ENCODE peak calls at places on chromosomes 1 and 21, in nine cellular contexts. F, C, O, M, A, P, S, Y and D are unnamed samples.

GRCh38 chr1:94068831-94069648 is 51.9 kb downstream of the ABCA4 start:
- DNase-seq in Y (no peak), A (peak), F (no peak), O (no peak), P (peak), C (no peak), M (no peak), S (peak), D (no peak)

GRCh38 chr1:44014365-44015104 is 16.7 kb downstream of the SLC6A9 start:
- DNase-seq in S (no peak), F (no peak), A (no peak), P (no peak), O (no peak), M (no peak), C (no peak), Y (no peak), D (no peak)

GRCh38 chr1:113758631-113759340 is 500 bp downstream of the PHTF1 start:
- DNase-seq in P (no peak), O (peak), M (peak), A (no peak), Y (peak), C (peak), S (peak), F (peak), D (peak)

GRCh38 chr1:234369784-234370183 is 3.5 kb upstream of the COA6 start:
- DNase-seq in C (no peak), Y (no peak), P (no peak), O (no peak), F (no peak), M (no peak), A (peak), S (no peak), D (no peak)

GRCh38 chr1:239456788-239457187 is 70.4 kb downstream of the CHRM3 start:
- DNase-seq in C (no peak), O (no peak), F (no peak), Y (no peak), P (no peak), S (no peak), A (peak), M (no peak), D (no peak)

GRCh38 chr21:43949499-43950208 is 62.5 kb upstream of the TRAPPC10 start:
- DNase-seq in O (no peak), P (no peak), M (no peak), C (no peak), Y (no peak), F (no peak), S (no peak), A (no peak), D (peak)

GRCh38 chr1:228460830-228461229 is 26.4 kb upstream of the RNF187 start:
- DNase-seq in S (peak), M (no peak), C (no peak), A (no peak), P (no peak), O (no peak), F (no peak), Y (no peak), D (no peak)

GRCh38 chr1:157993179-157994080 is at the start of gene KIRREL1:
- DNase-seq in O (no peak), S (no peak), Y (no peak), P (no peak), A (peak), C (no peak), F (no peak), M (peak), D (peak)

GRCh38 chr1:8465692-8466091 is 147.8 kb downstream of the SLC45A1 start:
- DNase-seq in Y (no peak), A (no peak), F (no peak), S (no peak), P (no peak), O (no peak), C (no peak), M (no peak), D (no peak)

GRCh38 chr21:19510653-19511052 is 1107.1 kb upstream of the TMPRSS15 start:
- DNase-seq in C (no peak), Y (no peak), M (no peak), O (no peak), P (no peak), S (no peak), F (no peak), A (no peak), D (no peak)

GRCh38 chr1:177190308-177190970 is 19.7 kb downstream of the BRINP2 start:
- DNase-seq in P (no peak), S (no peak), O (no peak), F (no peak), C (no peak), M (no peak), Y (no peak), A (no peak), D (no peak)

GRCh38 chr1:234397732-234398131 is 24.5 kb downstream of the COA6 start:
- DNase-seq in A (no peak), S (no peak), F (no peak), P (no peak), C (no peak), O (no peak), Y (no peak), M (no peak), D (no peak)

GRCh38 chr21:36656138-36656537 is 42.8 kb upstream of the SIM2 start:
- DNase-seq in F (no peak), Y (no peak), P (no peak), C (no peak), S (no peak), M (no peak), O (no peak), A (no peak), D (no peak)

GRCh38 chr1:22952694-22953391 is 19.8 kb downstream of the LACTBL1 start:
- DNase-seq in M (no peak), F (no peak), S (no peak), C (no peak), P (no peak), Y (no peak), A (no peak), O (no peak), D (no peak)